ENCODE peak calls at places on chromosome 15, in seven cellular contexts. One of them, this sample, is unnamed.

GRCh38 chr15:43988900-43989299 is 162.1 kb downstream of the WDR76 start:
- DNase-seq in HTR-8/SVneo: no peak
- DNase-seq in neural crest cell: no peak
- DNase-seq in stimulated activated CD4-positive, alpha-beta T cell treated with anti-CD3 and anti-CD28 coated beads, TNF-alpha, amount 100 ng/mL, for 4 hours: no peak
- DNase-seq in CD14-positive monocyte: no peak
- DNase-seq in NCI-H1417: no peak
- DNase-seq in activated CD8-positive, alpha-beta memory T cell treated with anti-CD3 and anti-CD28 coated beads for 4 hours: no peak
- DNase-seq in this sample: no peak

GRCh38 chr15:38662805-38663204 is 98.2 kb upstream of the RASGRP1 start:
- DNase-seq in HTR-8/SVneo: no peak
- DNase-seq in neural crest cell: no peak
- DNase-seq in stimulated activated CD4-positive, alpha-beta T cell treated with anti-CD3 and anti-CD28 coated beads, TNF-alpha, amount 100 ng/mL, for 4 hours: no peak
- DNase-seq in CD14-positive monocyte: no peak
- DNase-seq in NCI-H1417: no peak
- DNase-seq in activated CD8-positive, alpha-beta memory T cell treated with anti-CD3 and anti-CD28 coated beads for 4 hours: no peak
- DNase-seq in this sample: no peak

GRCh38 chr15:22265056-22265945 is 185.0 kb downstream of the OR4M2 start:
- DNase-seq in HTR-8/SVneo: no peak
- DNase-seq in neural crest cell: no peak
- DNase-seq in stimulated activated CD4-positive, alpha-beta T cell treated with anti-CD3 and anti-CD28 coated beads, TNF-alpha, amount 100 ng/mL, for 4 hours: no peak
- DNase-seq in CD14-positive monocyte: no peak
- DNase-seq in NCI-H1417: no peak
- DNase-seq in activated CD8-positive, alpha-beta memory T cell treated with anti-CD3 and anti-CD28 coated beads for 4 hours: no peak
- DNase-seq in this sample: no peak

GRCh38 chr15:66631616-66632263 is 65.9 kb upstream of the LCTL start:
- DNase-seq in HTR-8/SVneo: no peak
- DNase-seq in neural crest cell: no peak
- DNase-seq in stimulated activated CD4-positive, alpha-beta T cell treated with anti-CD3 and anti-CD28 coated beads, TNF-alpha, amount 100 ng/mL, for 4 hours: no peak
- DNase-seq in CD14-positive monocyte: no peak
- DNase-seq in NCI-H1417: no peak
- DNase-seq in activated CD8-positive, alpha-beta memory T cell treated with anti-CD3 and anti-CD28 coated beads for 4 hours: no peak
- DNase-seq in this sample: no peak

GRCh38 chr15:48925714-48926223 is 38.0 kb downstream of the SHC4 start:
- DNase-seq in HTR-8/SVneo: peak
- DNase-seq in neural crest cell: no peak
- DNase-seq in stimulated activated CD4-positive, alpha-beta T cell treated with anti-CD3 and anti-CD28 coated beads, TNF-alpha, amount 100 ng/mL, for 4 hours: no peak
- DNase-seq in CD14-positive monocyte: no peak
- DNase-seq in NCI-H1417: peak
- DNase-seq in activated CD8-positive, alpha-beta memory T cell treated with anti-CD3 and anti-CD28 coated beads for 4 hours: no peak
- DNase-seq in this sample: peak

GRCh38 chr15:79060175-79060574 is 30.4 kb downstream of the RASGRF1 start:
- DNase-seq in HTR-8/SVneo: no peak
- DNase-seq in neural crest cell: no peak
- DNase-seq in stimulated activated CD4-positive, alpha-beta T cell treated with anti-CD3 and anti-CD28 coated beads, TNF-alpha, amount 100 ng/mL, for 4 hours: no peak
- DNase-seq in CD14-positive monocyte: no peak
- DNase-seq in NCI-H1417: no peak
- DNase-seq in activated CD8-positive, alpha-beta memory T cell treated with anti-CD3 and anti-CD28 coated beads for 4 hours: no peak
- DNase-seq in this sample: no peak

GRCh38 chr15:57591822-57592367 is at the start of gene MYZAP:
- DNase-seq in HTR-8/SVneo: peak
- DNase-seq in neural crest cell: peak
- DNase-seq in stimulated activated CD4-positive, alpha-beta T cell treated with anti-CD3 and anti-CD28 coated beads, TNF-alpha, amount 100 ng/mL, for 4 hours: peak
- DNase-seq in CD14-positive monocyte: no peak
- DNase-seq in NCI-H1417: peak
- DNase-seq in activated CD8-positive, alpha-beta memory T cell treated with anti-CD3 and anti-CD28 coated beads for 4 hours: no peak
- DNase-seq in this sample: peak

GRCh38 chr15:80747317-80748053 is 31.7 kb upstream of the CEMIP start:
- DNase-seq in HTR-8/SVneo: no peak
- DNase-seq in neural crest cell: peak
- DNase-seq in stimulated activated CD4-positive, alpha-beta T cell treated with anti-CD3 and anti-CD28 coated beads, TNF-alpha, amount 100 ng/mL, for 4 hours: no peak
- DNase-seq in CD14-positive monocyte: no peak
- DNase-seq in NCI-H1417: no peak
- DNase-seq in activated CD8-positive, alpha-beta memory T cell treated with anti-CD3 and anti-CD28 coated beads for 4 hours: no peak
- DNase-seq in this sample: no peak

GRCh38 chr15:99474981-99475753 is 90.6 kb upstream of the MEF2A start:
- DNase-seq in HTR-8/SVneo: no peak
- DNase-seq in neural crest cell: no peak
- DNase-seq in stimulated activated CD4-positive, alpha-beta T cell treated with anti-CD3 and anti-CD28 coated beads, TNF-alpha, amount 100 ng/mL, for 4 hours: no peak
- DNase-seq in CD14-positive monocyte: no peak
- DNase-seq in NCI-H1417: no peak
- DNase-seq in activated CD8-positive, alpha-beta memory T cell treated with anti-CD3 and anti-CD28 coated beads for 4 hours: no peak
- DNase-seq in this sample: no peak

GRCh38 chr15:78438595-78439285 is 724 bp downstream of the IREB2 start:
- DNase-seq in HTR-8/SVneo: peak
- DNase-seq in neural crest cell: peak
- DNase-seq in stimulated activated CD4-positive, alpha-beta T cell treated with anti-CD3 and anti-CD28 coated beads, TNF-alpha, amount 100 ng/mL, for 4 hours: no peak
- DNase-seq in CD14-positive monocyte: no peak
- DNase-seq in NCI-H1417: peak
- DNase-seq in activated CD8-positive, alpha-beta memory T cell treated with anti-CD3 and anti-CD28 coated beads for 4 hours: no peak
- DNase-seq in this sample: peak

GRCh38 chr15:48643776-48644497 is 1.6 kb downstream of the FBN1 start:
- DNase-seq in HTR-8/SVneo: no peak
- DNase-seq in neural crest cell: no peak
- DNase-seq in stimulated activated CD4-positive, alpha-beta T cell treated with anti-CD3 and anti-CD28 coated beads, TNF-alpha, amount 100 ng/mL, for 4 hours: no peak
- DNase-seq in CD14-positive monocyte: no peak
- DNase-seq in NCI-H1417: no peak
- DNase-seq in activated CD8-positive, alpha-beta memory T cell treated with anti-CD3 and anti-CD28 coated beads for 4 hours: no peak
- DNase-seq in this sample: no peak

GRCh38 chr15:37101634-37102314 is 1.4 kb upstream of the MEIS2 start:
- DNase-seq in HTR-8/SVneo: no peak
- DNase-seq in neural crest cell: peak
- DNase-seq in stimulated activated CD4-positive, alpha-beta T cell treated with anti-CD3 and anti-CD28 coated beads, TNF-alpha, amount 100 ng/mL, for 4 hours: no peak
- DNase-seq in CD14-positive monocyte: no peak
- DNase-seq in NCI-H1417: peak
- DNase-seq in activated CD8-positive, alpha-beta memory T cell treated with anti-CD3 and anti-CD28 coated beads for 4 hours: no peak
- DNase-seq in this sample: peak

GRCh38 chr15:39583586-39584265 is 2.8 kb downstream of the THBS1 start:
- DNase-seq in HTR-8/SVneo: peak
- DNase-seq in neural crest cell: no peak
- DNase-seq in stimulated activated CD4-positive, alpha-beta T cell treated with anti-CD3 and anti-CD28 coated beads, TNF-alpha, amount 100 ng/mL, for 4 hours: no peak
- DNase-seq in CD14-positive monocyte: no peak
- DNase-seq in NCI-H1417: no peak
- DNase-seq in activated CD8-positive, alpha-beta memory T cell treated with anti-CD3 and anti-CD28 coated beads for 4 hours: no peak
- DNase-seq in this sample: peak

GRCh38 chr15:71755571-71755970 is 54.8 kb upstream of the NR2E3 start:
- DNase-seq in HTR-8/SVneo: no peak
- DNase-seq in neural crest cell: no peak
- DNase-seq in stimulated activated CD4-positive, alpha-beta T cell treated with anti-CD3 and anti-CD28 coated beads, TNF-alpha, amount 100 ng/mL, for 4 hours: no peak
- DNase-seq in CD14-positive monocyte: no peak
- DNase-seq in NCI-H1417: no peak
- DNase-seq in activated CD8-positive, alpha-beta memory T cell treated with anti-CD3 and anti-CD28 coated beads for 4 hours: no peak
- DNase-seq in this sample: no peak

GRCh38 chr15:69036856-69037255 is 22.4 kb downstream of the NOX5 start:
- DNase-seq in HTR-8/SVneo: no peak
- DNase-seq in neural crest cell: no peak
- DNase-seq in stimulated activated CD4-positive, alpha-beta T cell treated with anti-CD3 and anti-CD28 coated beads, TNF-alpha, amount 100 ng/mL, for 4 hours: no peak
- DNase-seq in CD14-positive monocyte: no peak
- DNase-seq in NCI-H1417: no peak
- DNase-seq in activated CD8-positive, alpha-beta memory T cell treated with anti-CD3 and anti-CD28 coated beads for 4 hours: no peak
- DNase-seq in this sample: no peak

GRCh38 chr15:48411971-48412591 is 80.9 kb downstream of the DUT start:
- DNase-seq in HTR-8/SVneo: no peak
- DNase-seq in neural crest cell: no peak
- DNase-seq in stimulated activated CD4-positive, alpha-beta T cell treated with anti-CD3 and anti-CD28 coated beads, TNF-alpha, amount 100 ng/mL, for 4 hours: no peak
- DNase-seq in CD14-positive monocyte: no peak
- DNase-seq in NCI-H1417: no peak
- DNase-seq in activated CD8-positive, alpha-beta memory T cell treated with anti-CD3 and anti-CD28 coated beads for 4 hours: no peak
- DNase-seq in this sample: peak

GRCh38 chr15:90037510-90037860 is 36.4 kb downstream of the ZNF710 start:
- DNase-seq in HTR-8/SVneo: peak
- DNase-seq in neural crest cell: no peak
- DNase-seq in stimulated activated CD4-positive, alpha-beta T cell treated with anti-CD3 and anti-CD28 coated beads, TNF-alpha, amount 100 ng/mL, for 4 hours: no peak
- DNase-seq in CD14-positive monocyte: no peak
- DNase-seq in NCI-H1417: no peak
- DNase-seq in activated CD8-positive, alpha-beta memory T cell treated with anti-CD3 and anti-CD28 coated beads for 4 hours: no peak
- DNase-seq in this sample: peak

GRCh38 chr15:31344824-31345605 is 18.4 kb downstream of the KLF13 start:
- DNase-seq in HTR-8/SVneo: no peak
- DNase-seq in neural crest cell: no peak
- DNase-seq in stimulated activated CD4-positive, alpha-beta T cell treated with anti-CD3 and anti-CD28 coated beads, TNF-alpha, amount 100 ng/mL, for 4 hours: no peak
- DNase-seq in CD14-positive monocyte: no peak
- DNase-seq in NCI-H1417: no peak
- DNase-seq in activated CD8-positive, alpha-beta memory T cell treated with anti-CD3 and anti-CD28 coated beads for 4 hours: no peak
- DNase-seq in this sample: no peak

GRCh38 chr15:66657062-66658020 is 44.7 kb upstream of the SMAD6 start:
- DNase-seq in HTR-8/SVneo: peak
- DNase-seq in neural crest cell: peak
- DNase-seq in stimulated activated CD4-positive, alpha-beta T cell treated with anti-CD3 and anti-CD28 coated beads, TNF-alpha, amount 100 ng/mL, for 4 hours: no peak
- DNase-seq in CD14-positive monocyte: no peak
- DNase-seq in NCI-H1417: no peak
- DNase-seq in activated CD8-positive, alpha-beta memory T cell treated with anti-CD3 and anti-CD28 coated beads for 4 hours: no peak
- DNase-seq in this sample: no peak

GRCh38 chr15:101613130-101614000 is 38.8 kb downstream of the TM2D3 start:
- DNase-seq in HTR-8/SVneo: no peak
- DNase-seq in neural crest cell: no peak
- DNase-seq in stimulated activated CD4-positive, alpha-beta T cell treated with anti-CD3 and anti-CD28 coated beads, TNF-alpha, amount 100 ng/mL, for 4 hours: no peak
- DNase-seq in CD14-positive monocyte: no peak
- DNase-seq in NCI-H1417: peak
- DNase-seq in activated CD8-positive, alpha-beta memory T cell treated with anti-CD3 and anti-CD28 coated beads for 4 hours: no peak
- DNase-seq in this sample: peak

GRCh38 chr15:68022061-68022460 is 32.1 kb upstream of the PIAS1 start:
- DNase-seq in HTR-8/SVneo: no peak
- DNase-seq in neural crest cell: no peak
- DNase-seq in stimulated activated CD4-positive, alpha-beta T cell treated with anti-CD3 and anti-CD28 coated beads, TNF-alpha, amount 100 ng/mL, for 4 hours: no peak
- DNase-seq in CD14-positive monocyte: no peak
- DNase-seq in NCI-H1417: no peak
- DNase-seq in activated CD8-positive, alpha-beta memory T cell treated with anti-CD3 and anti-CD28 coated beads for 4 hours: no peak
- DNase-seq in this sample: no peak

GRCh38 chr15:41671656-41672636 is 11.7 kb downstream of the MGA start:
- DNase-seq in HTR-8/SVneo: no peak
- DNase-seq in neural crest cell: no peak
- DNase-seq in stimulated activated CD4-positive, alpha-beta T cell treated with anti-CD3 and anti-CD28 coated beads, TNF-alpha, amount 100 ng/mL, for 4 hours: no peak
- DNase-seq in CD14-positive monocyte: no peak
- DNase-seq in NCI-H1417: no peak
- DNase-seq in activated CD8-positive, alpha-beta memory T cell treated with anti-CD3 and anti-CD28 coated beads for 4 hours: no peak
- DNase-seq in this sample: no peak

GRCh38 chr15:88177451-88177850 is 79.1 kb downstream of the NTRK3 start:
- DNase-seq in HTR-8/SVneo: no peak
- DNase-seq in neural crest cell: no peak
- DNase-seq in stimulated activated CD4-positive, alpha-beta T cell treated with anti-CD3 and anti-CD28 coated beads, TNF-alpha, amount 100 ng/mL, for 4 hours: no peak
- DNase-seq in CD14-positive monocyte: no peak
- DNase-seq in NCI-H1417: no peak
- DNase-seq in activated CD8-positive, alpha-beta memory T cell treated with anti-CD3 and anti-CD28 coated beads for 4 hours: no peak
- DNase-seq in this sample: no peak

GRCh38 chr15:90465930-90466567 is 63.7 kb upstream of the CRTC3 start:
- DNase-seq in HTR-8/SVneo: no peak
- DNase-seq in neural crest cell: no peak
- DNase-seq in stimulated activated CD4-positive, alpha-beta T cell treated with anti-CD3 and anti-CD28 coated beads, TNF-alpha, amount 100 ng/mL, for 4 hours: no peak
- DNase-seq in CD14-positive monocyte: no peak
- DNase-seq in NCI-H1417: no peak
- DNase-seq in activated CD8-positive, alpha-beta memory T cell treated with anti-CD3 and anti-CD28 coated beads for 4 hours: no peak
- DNase-seq in this sample: peak

GRCh38 chr15:46467041-46467440 is 832.2 kb downstream of the SQOR start:
- DNase-seq in HTR-8/SVneo: no peak
- DNase-seq in neural crest cell: no peak
- DNase-seq in stimulated activated CD4-positive, alpha-beta T cell treated with anti-CD3 and anti-CD28 coated beads, TNF-alpha, amount 100 ng/mL, for 4 hours: no peak
- DNase-seq in CD14-positive monocyte: no peak
- DNase-seq in NCI-H1417: no peak
- DNase-seq in activated CD8-positive, alpha-beta memory T cell treated with anti-CD3 and anti-CD28 coated beads for 4 hours: no peak
- DNase-seq in this sample: no peak

GRCh38 chr15:76196949-76197315 is 114.3 kb downstream of the ETFA start:
- DNase-seq in HTR-8/SVneo: no peak
- DNase-seq in neural crest cell: no peak
- DNase-seq in stimulated activated CD4-positive, alpha-beta T cell treated with anti-CD3 and anti-CD28 coated beads, TNF-alpha, amount 100 ng/mL, for 4 hours: no peak
- DNase-seq in CD14-positive monocyte: no peak
- DNase-seq in NCI-H1417: no peak
- DNase-seq in activated CD8-positive, alpha-beta memory T cell treated with anti-CD3 and anti-CD28 coated beads for 4 hours: no peak
- DNase-seq in this sample: no peak

GRCh38 chr15:55499158-55499557 is 8.9 kb downstream of the DNAAF4 start:
- DNase-seq in HTR-8/SVneo: no peak
- DNase-seq in neural crest cell: no peak
- DNase-seq in stimulated activated CD4-positive, alpha-beta T cell treated with anti-CD3 and anti-CD28 coated beads, TNF-alpha, amount 100 ng/mL, for 4 hours: no peak
- DNase-seq in CD14-positive monocyte: no peak
- DNase-seq in NCI-H1417: peak
- DNase-seq in activated CD8-positive, alpha-beta memory T cell treated with anti-CD3 and anti-CD28 coated beads for 4 hours: no peak
- DNase-seq in this sample: no peak

GRCh38 chr15:88043396-88043795 is 213.1 kb downstream of the NTRK3 start:
- DNase-seq in HTR-8/SVneo: no peak
- DNase-seq in neural crest cell: no peak
- DNase-seq in stimulated activated CD4-positive, alpha-beta T cell treated with anti-CD3 and anti-CD28 coated beads, TNF-alpha, amount 100 ng/mL, for 4 hours: no peak
- DNase-seq in CD14-positive monocyte: no peak
- DNase-seq in NCI-H1417: no peak
- DNase-seq in activated CD8-positive, alpha-beta memory T cell treated with anti-CD3 and anti-CD28 coated beads for 4 hours: no peak
- DNase-seq in this sample: no peak

GRCh38 chr15:70240082-70240481 is 142.4 kb upstream of the TLE3 start:
- DNase-seq in HTR-8/SVneo: no peak
- DNase-seq in neural crest cell: no peak
- DNase-seq in stimulated activated CD4-positive, alpha-beta T cell treated with anti-CD3 and anti-CD28 coated beads, TNF-alpha, amount 100 ng/mL, for 4 hours: no peak
- DNase-seq in CD14-positive monocyte: peak
- DNase-seq in NCI-H1417: no peak
- DNase-seq in activated CD8-positive, alpha-beta memory T cell treated with anti-CD3 and anti-CD28 coated beads for 4 hours: no peak
- DNase-seq in this sample: no peak

GRCh38 chr15:94446441-94446840 is 215.1 kb downstream of the MCTP2 start:
- DNase-seq in HTR-8/SVneo: no peak
- DNase-seq in neural crest cell: no peak
- DNase-seq in stimulated activated CD4-positive, alpha-beta T cell treated with anti-CD3 and anti-CD28 coated beads, TNF-alpha, amount 100 ng/mL, for 4 hours: no peak
- DNase-seq in CD14-positive monocyte: no peak
- DNase-seq in NCI-H1417: no peak
- DNase-seq in activated CD8-positive, alpha-beta memory T cell treated with anti-CD3 and anti-CD28 coated beads for 4 hours: no peak
- DNase-seq in this sample: no peak

GRCh38 chr15:64222573-64223361 is 59.9 kb upstream of the PPIB start:
- DNase-seq in HTR-8/SVneo: no peak
- DNase-seq in neural crest cell: no peak
- DNase-seq in stimulated activated CD4-positive, alpha-beta T cell treated with anti-CD3 and anti-CD28 coated beads, TNF-alpha, amount 100 ng/mL, for 4 hours: no peak
- DNase-seq in CD14-positive monocyte: no peak
- DNase-seq in NCI-H1417: no peak
- DNase-seq in activated CD8-positive, alpha-beta memory T cell treated with anti-CD3 and anti-CD28 coated beads for 4 hours: no peak
- DNase-seq in this sample: peak

GRCh38 chr15:93026359-93026758 is 62.7 kb downstream of the RGMA start:
- DNase-seq in HTR-8/SVneo: no peak
- DNase-seq in neural crest cell: no peak
- DNase-seq in stimulated activated CD4-positive, alpha-beta T cell treated with anti-CD3 and anti-CD28 coated beads, TNF-alpha, amount 100 ng/mL, for 4 hours: no peak
- DNase-seq in CD14-positive monocyte: no peak
- DNase-seq in NCI-H1417: no peak
- DNase-seq in activated CD8-positive, alpha-beta memory T cell treated with anti-CD3 and anti-CD28 coated beads for 4 hours: no peak
- DNase-seq in this sample: no peak

GRCh38 chr15:100438570-100438969 is 90.2 kb downstream of the CERS3 start:
- DNase-seq in HTR-8/SVneo: no peak
- DNase-seq in neural crest cell: no peak
- DNase-seq in stimulated activated CD4-positive, alpha-beta T cell treated with anti-CD3 and anti-CD28 coated beads, TNF-alpha, amount 100 ng/mL, for 4 hours: no peak
- DNase-seq in CD14-positive monocyte: no peak
- DNase-seq in NCI-H1417: peak
- DNase-seq in activated CD8-positive, alpha-beta memory T cell treated with anti-CD3 and anti-CD28 coated beads for 4 hours: no peak
- DNase-seq in this sample: peak

GRCh38 chr15:31303434-31304073 is 23.1 kb upstream of the KLF13 start:
- DNase-seq in HTR-8/SVneo: no peak
- DNase-seq in neural crest cell: no peak
- DNase-seq in stimulated activated CD4-positive, alpha-beta T cell treated with anti-CD3 and anti-CD28 coated beads, TNF-alpha, amount 100 ng/mL, for 4 hours: no peak
- DNase-seq in CD14-positive monocyte: peak
- DNase-seq in NCI-H1417: no peak
- DNase-seq in activated CD8-positive, alpha-beta memory T cell treated with anti-CD3 and anti-CD28 coated beads for 4 hours: no peak
- DNase-seq in this sample: peak

This sample was measured in choroid plexus epithelial cell.